ENCODE peak calls at places on chromosomes 4 and X, in nine cellular contexts. H is uterus, F is ascending aorta, V is AG10803, C is A549, B is fibroblast of villous mesenchyme, J is esophagus squamous epithelium, W is tibial artery, R is ovary. O is an unnamed sample.

GRCh38 chr4:77385124-77385969 is 220.3 kb upstream of the CXCL13 start:
- DNase-seq in W (peak), V (peak), H (peak), B (peak), C (peak), J (no peak), R (peak), F (peak), O (peak)

GRCh38 chr4:32042486-32042885 is 1322.3 kb downstream of the PCDH7 start:
- DNase-seq in H (no peak), J (no peak), C (no peak), F (no peak), R (no peak), B (no peak), W (no peak), V (no peak), O (no peak)

GRCh38 chrX:78527263-78527662 is 131.9 kb downstream of the RTL3 start:
- DNase-seq in V (peak), H (no peak), B (no peak), J (no peak), R (no peak), C (no peak), W (no peak), F (no peak), O (no peak)

GRCh38 chr4:80471701-80472100 is 136.2 kb downstream of the CFAP299 start:
- DNase-seq in J (no peak), C (no peak), V (peak), H (no peak), F (no peak), W (no peak), R (peak), B (no peak), O (no peak)

GRCh38 chr4:54971474-54971950 is 153.9 kb downstream of the KDR start:
- DNase-seq in H (no peak), C (peak), V (peak), J (no peak), R (no peak), W (no peak), B (peak), F (no peak), O (peak)

GRCh38 chrX:124395145-124395858 is 48.9 kb downstream of the SH2D1A start:
- DNase-seq in W (no peak), R (no peak), H (no peak), C (no peak), V (no peak), J (no peak), F (no peak), B (no peak), O (no peak)

GRCh38 chr4:84673475-84674230 is 90.7 kb downstream of the CDS1 start:
- DNase-seq in J (no peak), F (no peak), R (no peak), V (peak), B (peak), C (peak), H (no peak), W (no peak), O (peak)

GRCh38 chr4:172480471-172480870 is 667.3 kb downstream of the GALNTL6 start:
- DNase-seq in R (no peak), V (no peak), J (no peak), W (no peak), B (no peak), H (no peak), F (no peak), C (no peak), O (no peak)

GRCh38 chrX:155068165-155068564 is 2.8 kb downstream of the CMC4 start:
- DNase-seq in F (no peak), J (no peak), V (peak), B (peak), W (no peak), R (no peak), H (no peak), C (peak), O (peak)

GRCh38 chr4:55468724-55469123 is 73.0 kb downstream of the TMEM165 start:
- DNase-seq in J (no peak), W (no peak), B (peak), C (peak), F (no peak), V (peak), H (no peak), R (no peak), O (peak)

GRCh38 chr4:61210186-61210939 is 10.2 kb downstream of the ADGRL3 start:
- DNase-seq in C (no peak), B (no peak), W (no peak), R (no peak), J (no peak), V (no peak), H (no peak), F (no peak), O (no peak)

DNA sequence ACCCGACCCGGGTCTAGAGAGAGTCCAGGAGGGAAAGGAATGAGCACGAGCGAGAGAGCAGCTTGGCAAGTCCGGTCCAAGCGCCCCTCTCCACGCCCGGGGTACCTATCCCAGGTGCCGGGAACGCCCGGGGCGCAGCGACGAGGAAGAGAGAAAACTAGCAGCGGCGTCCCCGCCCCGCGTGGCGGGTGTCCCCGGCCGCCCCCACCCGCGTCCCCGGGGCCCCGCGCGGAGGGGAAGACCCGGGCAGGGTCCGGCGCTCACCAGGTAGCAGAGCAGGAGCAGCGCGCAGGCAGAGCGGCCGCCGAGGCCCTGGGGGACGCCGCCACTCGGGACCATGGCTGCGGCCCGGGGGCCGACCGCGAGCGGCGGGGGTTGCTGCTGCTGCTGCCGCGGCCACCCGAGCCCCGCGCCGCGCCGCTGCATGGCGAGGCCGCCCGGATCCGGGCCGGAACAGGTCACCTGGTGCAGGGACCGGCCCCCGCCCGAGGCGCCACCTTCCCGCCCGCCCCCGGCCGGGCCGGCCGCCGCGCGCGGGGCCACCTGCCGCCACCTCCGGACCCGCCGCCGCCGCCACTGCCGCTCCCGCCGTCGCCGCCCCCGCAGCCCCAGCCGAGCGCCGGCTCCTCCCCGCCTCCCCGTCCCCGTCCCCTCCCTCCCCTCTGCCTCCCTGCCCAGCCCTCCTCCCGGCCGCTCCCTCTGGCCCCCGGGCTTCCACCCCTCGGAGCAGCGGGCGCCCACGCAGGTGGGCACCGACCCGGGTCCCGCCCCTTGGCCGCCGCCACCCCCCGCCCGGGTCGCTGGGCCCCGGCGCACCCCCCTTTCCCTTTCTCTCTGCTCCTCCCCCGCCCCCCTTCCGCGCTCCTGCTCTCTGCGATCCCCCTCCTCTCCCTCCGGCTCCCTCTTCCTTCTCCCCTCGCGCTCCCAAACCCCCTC is at the start of gene SEL1L3:
- DNase-seq in R (peak), W (no peak), H (peak), F (no peak), V (no peak), C (peak), J (no peak), B (no peak), O (no peak)
- H3K4me3 ChIP-seq in R (peak), W (peak), H (peak), F (peak), V (peak), C (peak), J (peak), B (peak), O (peak)

GRCh38 chr4:42892413-42892812 is at the start of gene GRXCR1:
- DNase-seq in R (no peak), W (no peak), C (no peak), J (no peak), V (no peak), B (no peak), F (no peak), H (no peak), O (no peak)
- H3K4me3 ChIP-seq in R (no peak), W (no peak), C (no peak), J (no peak), V (no peak), B (no peak), F (no peak), H (no peak), O (no peak)

GRCh38 chr4:168153596-168154440 is 61.5 kb downstream of the ANXA10 start:
- DNase-seq in V (peak), C (peak), H (peak), W (peak), F (peak), R (peak), B (peak), J (peak), O (peak)
- H3K4me3 ChIP-seq in V (peak), C (peak), H (peak), W (no peak), F (peak), R (peak), B (peak), J (peak), O (peak)

DNA sequence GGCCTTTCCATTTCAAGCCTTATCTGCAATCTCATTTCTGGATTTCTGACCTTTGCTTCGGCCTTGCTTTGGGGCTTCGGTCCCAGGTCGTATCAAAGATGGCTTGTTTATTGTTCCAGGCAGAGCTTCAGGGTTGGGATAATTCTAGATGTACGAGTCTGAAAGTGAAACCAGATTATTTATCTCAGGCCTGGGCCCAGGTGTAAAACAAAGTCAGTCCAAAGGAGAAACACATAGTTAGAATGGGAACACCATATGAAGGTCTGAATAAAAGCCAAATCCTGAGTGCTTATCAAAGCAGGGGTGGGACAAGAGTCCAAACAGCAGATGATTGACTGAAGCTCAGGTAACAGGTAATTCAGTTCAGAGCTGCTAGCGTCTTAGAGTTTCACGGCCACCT is 17.1 kb downstream of the PRIMPOL start:
- DNase-seq in C (no peak), J (no peak), F (no peak), W (no peak), R (no peak), V (no peak), B (no peak), H (no peak), O (no peak)
- H3K4me3 ChIP-seq in C (no peak), J (no peak), F (no peak), W (no peak), R (no peak), V (no peak), B (no peak), H (no peak), O (no peak)

DNA sequence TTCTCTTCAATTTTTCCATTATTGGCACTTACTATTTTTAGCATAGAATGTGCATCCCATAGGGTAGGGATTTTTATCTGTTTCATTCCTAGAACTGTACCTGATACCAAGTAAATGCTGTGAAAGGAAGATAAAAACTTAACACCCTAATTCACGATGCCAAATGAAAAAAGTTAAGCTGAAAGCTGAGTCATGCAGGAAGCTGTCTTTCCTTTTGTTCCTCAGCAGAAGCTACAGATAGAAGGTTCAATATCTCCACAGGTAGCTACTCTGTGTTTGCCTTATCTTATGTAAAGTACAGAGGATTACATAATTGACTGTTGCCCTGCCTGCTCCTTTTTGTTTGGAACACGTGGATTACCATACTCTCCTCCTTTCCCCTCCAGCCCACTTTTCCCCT is 77.0 kb downstream of the LRP2BP start:
- DNase-seq in F (no peak), B (no peak), H (no peak), J (no peak), W (no peak), R (no peak), V (no peak), C (peak), O (no peak)
- H3K4me3 ChIP-seq in F (no peak), B (no peak), H (no peak), J (no peak), W (no peak), R (no peak), V (no peak), C (no peak), O (no peak)